ENCODE peak calls at places on chromosomes 5 and 9, in four cellular contexts. J is MM.1S, P is A673, Z is neural progenitor cell. U is an unnamed sample.

GRCh38 chr9:79524266-79524665 is 47.5 kb upstream of the TLE4 start:
- DNase-seq in Z (no peak), J (no peak), P (no peak), U (no peak)

GRCh38 chr5:119418782-119419101 is 33.6 kb upstream of the HSD17B4 start:
- DNase-seq in P (no peak), Z (no peak), J (no peak), U (no peak)

GRCh38 chr5:34743878-34744277 is 87.8 kb downstream of the RAI14 start:
- DNase-seq in Z (no peak), J (no peak), P (no peak), U (no peak)

GRCh38 chr5:92496545-92496944 is 1084.5 kb downstream of the NR2F1-AS1 start:
- DNase-seq in J (no peak), Z (no peak), P (no peak), U (no peak)

GRCh38 chr9:117156771-117157535 is 257.9 kb downstream of the ASTN2 start:
- DNase-seq in P (no peak), Z (no peak), J (no peak), U (no peak)

GRCh38 chr5:16936150-16937022 is at the start of gene MYO10:
- DNase-seq in Z (peak; percentile 91), J (no peak), P (peak; percentile 85), U (peak; percentile 50)

GRCh38 chr5:65811895-65812294 is 89.9 kb downstream of the NLN start:
- DNase-seq in Z (no peak), P (no peak), J (no peak), U (no peak)

GRCh38 chr9:7370378-7370777 is 429.2 kb downstream of the DMAC1 start:
- DNase-seq in Z (peak; percentile 26), P (no peak), J (no peak), U (no peak)

GRCh38 chr9:134778841-134779411 is 101.7 kb upstream of the FCN2 start:
- DNase-seq in Z (peak; percentile 85), P (peak; percentile 39), J (no peak), U (peak; percentile 54)

GRCh38 chr9:113946496-113947115 is 70.5 kb downstream of the ZNF618 start:
- DNase-seq in Z (no peak), J (no peak), P (no peak), U (peak; percentile 46)

GRCh38 chr9:128473104-128473503 is 17.3 kb downstream of the ODF2 start:
- DNase-seq in J (no peak), Z (no peak), P (no peak), U (no peak)

GRCh38 chr5:148391422-148391821 is 7.7 kb downstream of the FBXO38 start:
- DNase-seq in P (no peak), Z (no peak), J (no peak), U (no peak)

GRCh38 chr5:44987026-44987425 is 178.3 kb downstream of the MRPS30 start:
- DNase-seq in J (no peak), P (no peak), Z (no peak), U (no peak)

GRCh38 chr9:1170918-1171317 is 120.8 kb downstream of the DMRT2 start:
- DNase-seq in J (no peak), P (no peak), Z (no peak), U (no peak)

GRCh38 chr9:35798658-35799366 is 7.4 kb downstream of the NPR2 start:
- DNase-seq in J (peak; percentile 43), Z (no peak), P (no peak), U (no peak)

GRCh38 chr5:371811-372555 is 50.5 kb downstream of the AHRR start:
- DNase-seq in J (no peak), Z (no peak), P (peak; percentile 65), U (no peak)

GRCh38 chr9:131420913-131421312 is 27.0 kb downstream of the PRRC2B start:
- DNase-seq in Z (no peak), P (no peak), J (no peak), U (no peak)

GRCh38 chr5:1439388-1440097 is 5.7 kb downstream of the SLC6A3 start:
- DNase-seq in P (no peak), Z (no peak), J (no peak), U (no peak)

GRCh38 chr5:171310816-171311697 is 2.0 kb downstream of the TLX3 start:
- DNase-seq in J (no peak), P (peak; percentile 29), Z (peak; percentile 87), U (no peak)

GRCh38 chr5:14171091-14171490 is 27.9 kb downstream of the TRIO start:
- DNase-seq in Z (no peak), J (no peak), P (no peak), U (no peak)

GRCh38 chr9:68672625-68673024 is 32.4 kb upstream of the PIP5K1B start:
- DNase-seq in J (no peak), P (no peak), Z (no peak), U (no peak)

GRCh38 chr5:176365663-176366574 is 632 bp downstream of the ARL10 start:
- DNase-seq in Z (peak; percentile 86), J (no peak), P (peak; percentile 43), U (no peak)

GRCh38 chr9:89523948-89524347 is 26.0 kb upstream of the SEMA4D start:
- DNase-seq in P (no peak), Z (no peak), J (peak; percentile 53), U (no peak)

GRCh38 chr9:121613009-121613766 is 38.2 kb upstream of the DAB2IP start:
- DNase-seq in Z (no peak), P (peak; percentile 94), J (no peak), U (no peak)

GRCh38 chr5:68932830-68933434 is 160.9 kb upstream of the SLC30A5 start:
- DNase-seq in P (peak; percentile 6), Z (peak; percentile 49), J (no peak), U (no peak)

GRCh38 chr9:96061293-96061987 is 185.9 kb downstream of the ERCC6L2 start:
- DNase-seq in P (peak; percentile 75), Z (peak; percentile 50), J (no peak), U (no peak)

GRCh38 chr5:14871573-14872069 is at the start of gene ANKH:
- DNase-seq in J (peak; percentile 86), P (peak; percentile 82), Z (peak; percentile 92), U (peak; percentile 68)

GRCh38 chr5:2748180-2748840 is 3.2 kb downstream of the IRX2 start:
- DNase-seq in Z (no peak), J (no peak), P (no peak), U (no peak)

GRCh38 chr5:143314664-143315063 is 88.8 kb downstream of the NR3C1 start:
- DNase-seq in Z (no peak), P (peak; percentile 6), J (no peak), U (no peak)

GRCh38 chr9:89234636-89235035 is 56.0 kb upstream of the SHC3 start:
- DNase-seq in J (peak; percentile 73), Z (peak; percentile 66), P (peak; percentile 51), U (no peak)

GRCh38 chr9:21506910-21507795 is 25.0 kb upstream of the IFNE start:
- DNase-seq in J (no peak), Z (no peak), P (peak; percentile 1), U (no peak)

GRCh38 chr9:128823903-128824406 is 5.6 kb downstream of the SPOUT1 start:
- DNase-seq in Z (no peak), P (no peak), J (no peak), U (no peak)

GRCh38 chr9:13963005-13963653 is 350.8 kb downstream of the NFIB start:
- DNase-seq in P (no peak), Z (no peak), J (no peak), U (no peak)

GRCh38 chr9:136140966-136141365 is 22.3 kb upstream of the TMEM250 start:
- DNase-seq in Z (no peak), P (no peak), J (no peak), U (no peak)

GRCh38 chr5:78915170-78915569 is 69.9 kb downstream of the ARSB start:
- DNase-seq in P (no peak), Z (no peak), J (no peak), U (no peak)

GRCh38 chr9:2494571-2494970 is 127.0 kb upstream of the VLDLR start:
- DNase-seq in Z (no peak), J (no peak), P (no peak), U (no peak)

GRCh38 chr9:114089206-114089840 is 9.8 kb downstream of the KIF12 start:
- DNase-seq in J (no peak), P (no peak), Z (no peak), U (no peak)

GRCh38 chr5:115530426-115530825 is 14.1 kb downstream of the FEM1C start:
- DNase-seq in J (no peak), P (no peak), Z (no peak), U (no peak)

GRCh38 chr9:126617003-126617739 is 3.4 kb downstream of the LMX1B start:
- DNase-seq in P (no peak), Z (no peak), J (no peak), U (no peak)
- TF ChIP-seq EZH2 in P (peak; percentile 44), Z (no peak), J (no peak), U (peak; percentile 15)

DNA sequence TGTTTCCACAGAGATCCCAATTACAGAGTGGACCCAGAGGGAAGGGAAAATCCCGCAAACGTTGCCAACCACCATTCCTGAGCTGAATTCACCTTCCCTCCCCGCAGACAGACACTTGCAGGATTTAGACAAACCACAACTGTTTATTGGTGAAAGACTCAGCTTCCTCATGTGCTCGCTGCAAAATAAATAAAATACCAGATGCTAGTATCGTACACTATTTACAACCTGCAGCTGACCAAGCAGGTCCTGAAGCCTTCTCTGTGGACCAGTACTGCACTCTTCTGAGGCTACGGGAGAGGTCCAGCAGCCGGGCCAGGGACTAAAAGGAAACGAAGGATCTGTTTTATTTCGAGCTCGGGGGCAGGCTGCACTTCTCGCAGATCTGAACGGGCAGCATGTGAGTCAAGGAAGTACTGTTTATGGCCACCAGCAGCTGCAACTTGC is 2.4 kb downstream of the CCNO start:
- DNase-seq in P (no peak), J (no peak), Z (no peak), U (no peak)
- TF ChIP-seq EZH2 in P (no peak), J (no peak), Z (no peak), U (no peak)

GRCh38 chr5:32173394-32174010 is 617 bp downstream of the GOLPH3 start:
- DNase-seq in P (peak; percentile 79), J (peak; percentile 71), Z (peak; percentile 79), U (no peak)
- TF ChIP-seq EZH2 in P (no peak), J (no peak), Z (no peak), U (no peak)

GRCh38 chr5:56814361-56814962 is 887 bp upstream of the MAP3K1 start:
- DNase-seq in Z (peak; percentile 66), P (peak; percentile 29), J (peak; percentile 78), U (peak; percentile 62)
- TF ChIP-seq EZH2 in Z (peak; percentile 46), P (no peak), J (no peak), U (peak; percentile 43)

GRCh38 chr9:97502222-97502983 is 937 bp downstream of the TMOD1 start:
- DNase-seq in Z (peak; percentile 48), J (no peak), P (no peak), U (peak; percentile 75)
- TF ChIP-seq EZH2 in Z (peak; percentile 92), J (no peak), P (peak; percentile 43), U (peak; percentile 85)

GRCh38 chr5:10863763-10864383 is 102.8 kb upstream of the DAP start:
- DNase-seq in J (peak; percentile 56), P (peak; percentile 68), Z (peak; percentile 65), U (peak; percentile 94)
- TF ChIP-seq EZH2 in J (no peak), P (no peak), Z (no peak), U (no peak)